ENCODE peak calls at places on chromosomes 5 and 9, in five cellular contexts. I is kidney; W is left ventricle myocardium inferior; E is esophagus squamous epithelium; B is CD4-positive, CD25-positive, alpha-beta regulatory T cell. A is an unnamed sample. For H3K4me1, the result is how much of the 10 kb centered on the place peaks cover.

GRCh38 chr5:6383376-6383775 is 5.0 kb upstream of the MED10 start:
- DNase-seq in W (no peak), B (no peak), I (no peak), E (no peak), A (no peak)

GRCh38 chr9:22216730-22217160 is 207.6 kb upstream of the CDKN2B start:
- DNase-seq in B (no peak), W (no peak), I (no peak), E (no peak), A (no peak)

GRCh38 chr9:134987906-134988700 is 70.4 kb upstream of the FCN1 start:
- DNase-seq in I (peak), B (no peak), W (no peak), E (no peak), A (no peak)

GRCh38 chr5:119655081-119655480 is 25.7 kb downstream of the FAM170A start:
- DNase-seq in E (no peak), W (no peak), B (no peak), I (no peak), A (peak)

GRCh38 chr9:69193685-69194032 is 19.6 kb downstream of the TJP2 start:
- DNase-seq in E (no peak), I (no peak), B (no peak), W (no peak), A (no peak)

GRCh38 chr5:1860949-1861348 is 21.8 kb downstream of the IRX4 start:
- DNase-seq in B (no peak), W (peak), I (no peak), E (no peak), A (no peak)

GRCh38 chr5:35742006-35742405 is 114.7 kb upstream of the IL7R start:
- DNase-seq in W (no peak), I (no peak), E (no peak), B (no peak), A (no peak)

GRCh38 chr9:114151426-114151956 is 3.8 kb upstream of the COL27A1 start:
- DNase-seq in W (no peak), B (no peak), E (no peak), I (no peak), A (no peak)

GRCh38 chr5:72244862-72245371 is 75.1 kb downstream of the MRPS27 start:
- DNase-seq in B (no peak), I (no peak), W (no peak), E (no peak), A (peak)

GRCh38 chr9:131707050-131707449 is 32.8 kb downstream of the RAPGEF1 start:
- DNase-seq in I (no peak), E (no peak), W (no peak), B (no peak), A (no peak)
- H3K4me1 ChIP-seq in I (under half), E (under half), W (half or more), B (half or more), A (under half)

DNA sequence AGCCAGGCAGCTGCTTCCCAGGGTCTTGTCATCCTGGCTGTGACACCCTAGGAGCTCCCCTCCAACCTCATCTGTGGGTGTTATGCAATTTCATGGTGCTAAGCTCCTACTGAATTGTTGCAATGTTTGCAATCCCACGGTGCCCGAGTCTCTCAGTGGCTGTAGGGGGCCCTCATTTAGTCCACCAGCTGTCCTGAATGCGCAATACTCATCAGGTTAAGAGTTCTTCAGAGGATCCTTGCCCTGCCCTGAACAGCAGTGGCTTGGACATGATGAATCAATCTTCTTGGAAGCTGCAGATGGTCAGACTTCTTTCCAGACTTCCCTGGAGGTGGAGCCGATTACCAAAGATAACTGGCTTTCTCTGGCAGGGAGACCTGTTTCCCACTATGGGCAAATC is 584.1 kb downstream of the CCDC171 start:
- DNase-seq in I (no peak), E (no peak), W (peak), B (no peak), A (no peak)
- H3K4me1 ChIP-seq in I (under half), E (under half), W (under half), B (under half), A (under half)

DNA sequence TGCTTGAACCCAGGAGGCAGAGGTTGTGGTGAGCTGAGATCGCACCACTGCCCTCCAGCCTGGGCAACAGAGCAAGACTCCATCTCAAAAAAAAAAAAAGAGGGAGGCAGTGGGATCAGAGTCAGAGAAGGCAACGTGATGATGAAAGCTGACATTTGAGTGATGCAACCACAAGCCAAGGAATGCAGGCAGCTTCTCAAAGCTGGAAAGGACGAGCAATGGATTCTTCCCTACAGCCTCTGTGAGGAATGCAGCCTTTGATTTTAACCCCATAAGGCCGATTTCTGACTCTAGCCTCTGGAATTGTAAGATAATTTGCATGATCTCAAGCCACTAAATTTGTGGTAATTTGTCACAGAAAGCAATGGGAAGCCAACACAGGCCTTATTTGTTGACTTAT is 9.8 kb downstream of the TGFBI start:
- DNase-seq in I (no peak), B (no peak), W (no peak), E (no peak), A (no peak)
- H3K4me1 ChIP-seq in I (under half), B (under half), W (half or more), E (under half), A (under half)

GRCh38 chr5:138033275-138033808 is 463 bp upstream of the FAM13B start:
- DNase-seq in I (no peak), B (no peak), W (no peak), E (no peak), A (no peak)

GRCh38 chr5:138032572-138033274 is at the start of gene FAM13B:
- DNase-seq in B (peak), W (peak), E (peak), I (peak), A (peak)

GRCh38 chr5:138033916-138034315 is 1.0 kb upstream of the FAM13B start:
- DNase-seq in B (no peak), E (no peak), I (no peak), W (no peak), A (no peak)

GRCh38 chr5:138029944-138030343 is 2.9 kb downstream of the FAM13B start:
- DNase-seq in W (no peak), E (no peak), B (no peak), I (no peak), A (no peak)

GRCh38 chr5:138032028-138032571 is 779 bp downstream of the FAM13B start:
- DNase-seq in B (peak), E (peak), I (peak), W (peak), A (peak)
- H3K4me1 ChIP-seq in B (half or more), E (under half), I (under half), W (half or more), A (under half)

GRCh38 chr9:6855860-6856259 is 98.1 kb downstream of the KDM4C start:
- DNase-seq in B (no peak), E (no peak), I (no peak), W (no peak), A (no peak)
- H3K4me1 ChIP-seq in B (under half), E (under half), I (under half), W (under half), A (under half)

GRCh38 chr5:127979475-127979874 is 104.1 kb upstream of the SLC12A2 start:
- DNase-seq in W (no peak), E (no peak), I (no peak), B (no peak), A (no peak)
- H3K4me1 ChIP-seq in W (under half), E (under half), I (under half), B (under half), A (under half)

GRCh38 chr5:149521739-149522373 is 29.4 kb downstream of the CSNK1A1 start:
- DNase-seq in E (no peak), W (no peak), B (no peak), I (no peak), A (no peak)
- H3K4me1 ChIP-seq in E (under half), W (half or more), B (under half), I (under half), A (under half)

DNA sequence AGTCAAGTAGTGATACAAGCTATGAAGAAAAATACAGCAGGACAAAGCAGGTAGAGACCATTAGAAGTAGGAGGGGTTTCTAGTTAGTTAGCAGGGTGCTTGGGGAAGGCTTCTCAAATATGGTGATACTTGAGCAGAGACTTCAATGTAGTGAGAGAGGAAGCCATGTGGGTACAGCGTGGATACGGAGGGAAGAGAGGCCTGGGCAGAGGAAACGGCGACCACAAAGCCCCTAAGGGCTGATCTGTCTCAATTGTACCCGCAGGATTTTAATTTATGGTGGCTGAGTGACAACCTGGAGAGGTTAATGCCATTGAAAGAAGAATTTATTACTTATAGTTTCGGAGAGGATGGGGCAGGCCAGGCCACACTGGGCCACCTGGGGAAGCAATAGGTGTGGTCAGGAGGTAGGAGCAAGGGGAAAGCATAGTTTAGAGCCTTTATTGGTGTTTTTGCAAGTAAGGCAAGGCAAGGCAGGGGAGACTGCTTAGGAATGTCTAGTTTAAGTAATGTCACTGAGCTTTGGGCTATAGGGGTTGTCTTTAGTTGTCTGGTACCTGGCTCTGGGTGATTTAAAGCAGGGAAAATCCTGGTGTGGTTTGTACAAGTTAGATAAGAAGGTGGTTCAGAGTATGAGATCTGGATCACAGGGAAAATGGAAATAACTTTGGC is 42.7 kb downstream of the GCNT4 start:
- DNase-seq in B (no peak), E (no peak), I (no peak), W (no peak), A (no peak)
- H3K4me1 ChIP-seq in B (under half), E (under half), I (under half), W (under half), A (under half)

GRCh38 chr5:111234125-111234524 is 9.9 kb downstream of the CAMK4 start:
- DNase-seq in W (no peak), B (no peak), E (no peak), I (no peak), A (no peak)
- H3K4me1 ChIP-seq in W (under half), B (half or more), E (under half), I (under half), A (under half)

DNA sequence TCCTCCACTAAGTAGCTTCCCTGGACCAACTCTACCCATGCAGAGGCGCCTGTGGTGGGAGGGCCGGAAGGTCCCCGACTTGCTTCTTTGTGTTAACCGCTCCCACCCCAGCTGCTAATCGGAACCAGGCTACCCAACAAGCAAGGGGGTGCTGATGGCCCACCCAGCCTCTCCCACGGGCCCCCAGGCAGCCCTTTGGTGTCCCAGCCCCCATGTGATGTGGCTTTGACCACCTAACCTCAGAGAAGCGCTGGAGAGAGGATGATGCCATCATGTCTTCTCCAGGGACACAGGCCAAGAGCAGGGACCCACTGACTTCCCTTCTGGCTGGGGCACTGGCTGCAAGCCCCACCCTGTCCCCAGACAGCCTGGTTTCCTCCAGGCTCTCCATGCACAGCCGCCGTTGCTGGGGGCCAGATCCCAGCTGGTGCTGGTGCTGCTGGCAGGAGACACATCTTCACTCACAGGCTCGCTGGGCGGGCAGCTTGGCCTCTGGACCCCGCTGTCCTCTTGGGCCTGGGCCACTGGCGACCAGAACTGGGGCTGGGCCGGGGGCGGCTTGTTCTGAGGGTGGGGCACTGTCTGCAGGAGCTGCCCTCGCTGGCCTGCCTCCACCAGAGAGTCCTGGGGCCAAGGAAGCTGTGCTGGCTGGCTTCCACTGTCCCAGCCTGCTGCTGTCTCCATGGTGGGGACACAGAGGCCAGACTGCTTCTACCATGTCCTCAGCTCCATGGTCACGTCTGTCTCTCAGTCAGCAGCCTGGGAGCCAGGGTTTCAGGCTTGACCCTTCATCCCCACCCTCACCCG is 27.8 kb downstream of the LAMC3 start:
- DNase-seq in I (peak), W (peak), B (no peak), E (no peak), A (no peak)
- H3K4me1 ChIP-seq in I (under half), W (under half), B (under half), E (under half), A (under half)

A was measured in cardiac muscle cell.